ENCODE peak calls at places on chromosomes 12 and 14, in nine cellular contexts. U is NCI-H345; W is activated CD4-positive, alpha-beta memory T cell treated with anti-CD3 and anti-CD28 coated beads for 36 hours; V is COLO829; Z is NCI-H1105; F is HTR-8/SVneo; K is iris pigment epithelial cell; L is NCI-H1092 treated with DMSO at 0.1 percent for 48 hours; X is stimulated activated CD4-positive, alpha-beta T cell treated with anti-CD3 and anti-CD28 coated beads, Interleukin-4, amount 100 ng/mL, for 48 hours. G is an unnamed sample.

GRCh38 chr14:24339284-24340151 is at the start of gene RIPK3:
- DNase-seq in U (no peak), W (peak), V (no peak), Z (no peak), F (no peak), K (no peak), L (no peak), X (peak), G (peak)

GRCh38 chr12:4489551-4489950 is 43.9 kb upstream of the FGF6 start:
- DNase-seq in U (no peak), W (no peak), V (no peak), Z (no peak), F (no peak), K (no peak), L (no peak), X (no peak), G (no peak)

GRCh38 chr12:109999649-109999971 is 380 bp downstream of the ANKRD13A start:
- DNase-seq in U (no peak), W (peak), V (no peak), Z (no peak), F (no peak), K (no peak), L (no peak), X (no peak), G (no peak)

GRCh38 chr12:106687652-106688051 is 86.8 kb upstream of the RIC8B start:
- DNase-seq in U (no peak), W (no peak), V (no peak), Z (no peak), F (no peak), K (no peak), L (no peak), X (no peak), G (no peak)

GRCh38 chr12:75955251-75955650 is 76.3 kb downstream of the PHLDA1 start:
- DNase-seq in U (no peak), W (no peak), V (no peak), Z (no peak), F (no peak), K (no peak), L (no peak), X (no peak), G (no peak)

GRCh38 chr14:24556756-24557155 is 19.3 kb downstream of the CTSG start:
- DNase-seq in U (no peak), W (no peak), V (no peak), Z (no peak), F (no peak), K (peak), L (no peak), X (no peak), G (no peak)

GRCh38 chr14:78302841-78303240 is 132.7 kb downstream of the NRXN3 start:
- DNase-seq in U (no peak), W (no peak), V (no peak), Z (no peak), F (no peak), K (no peak), L (no peak), X (no peak), G (no peak)

GRCh38 chr12:125283521-125283920 is 218.3 kb downstream of the AACS start:
- DNase-seq in U (no peak), W (no peak), V (no peak), Z (peak), F (no peak), K (no peak), L (no peak), X (no peak), G (no peak)

GRCh38 chr14:50813544-50813863 is 17.5 kb downstream of the NIN start:
- DNase-seq in U (no peak), W (no peak), V (no peak), Z (no peak), F (no peak), K (peak), L (no peak), X (no peak), G (peak)

GRCh38 chr14:68840454-68840853 is 47.6 kb upstream of the ZFP36L1 start:
- DNase-seq in U (no peak), W (no peak), V (no peak), Z (no peak), F (no peak), K (peak), L (no peak), X (no peak), G (no peak)

GRCh38 chr12:24415934-24416333 is 466.5 kb upstream of the SOX5 start:
- DNase-seq in U (no peak), W (no peak), V (no peak), Z (no peak), F (no peak), K (no peak), L (no peak), X (no peak), G (no peak)

GRCh38 chr12:106452309-106452708 is 94.8 kb downstream of the POLR3B start:
- DNase-seq in U (peak), W (no peak), V (no peak), Z (no peak), F (no peak), K (no peak), L (no peak), X (no peak), G (no peak)

GRCh38 chr12:1834186-1834925 is 14.0 kb downstream of the LRTM2 start:
- DNase-seq in U (no peak), W (no peak), V (no peak), Z (no peak), F (no peak), K (no peak), L (no peak), X (no peak), G (no peak)

GRCh38 chr12:92735131-92735721 is 32.4 kb downstream of the PLEKHG7 start:
- DNase-seq in U (peak), W (no peak), V (peak), Z (peak), F (peak), K (peak), L (peak), X (no peak), G (no peak)

GRCh38 chr12:23356927-23357708 is 592.4 kb downstream of the SOX5 start:
- DNase-seq in U (no peak), W (no peak), V (peak), Z (no peak), F (no peak), K (no peak), L (no peak), X (no peak), G (no peak)

G was measured in activated naive CD4-positive, alpha-beta T cell treated with anti-CD3 and anti-CD28 coated beads, Interleukin-2, amount 10 ng/mL, durations not matched to agents 7 days and 5 days.